ENCODE peak calls at places on chromosomes 11 and 22, in five cellular contexts. F is adrenal gland, X is dorsolateral prefrontal cortex, E is cardiac muscle cell, G is neural progenitor cell. K is an unnamed sample.

GRCh38 chr11:72023335-72023734 is 24.6 kb downstream of the IL18BP start:
- DNase-seq in F (no peak), X (no peak), E (no peak), G (no peak), K (no peak)

GRCh38 chr11:119099707-119100106 is 1.9 kb downstream of the DPAGT1 start:
- DNase-seq in F (no peak), X (no peak), E (no peak), G (no peak), K (no peak)

GRCh38 chr22:20988573-20989322 is 6.7 kb downstream of the LZTR1 start:
- DNase-seq in F (no peak), X (no peak), E (no peak), G (no peak), K (no peak)

GRCh38 chr22:22196018-22196533 is 48.5 kb upstream of the VPREB1 start:
- DNase-seq in F (no peak), X (no peak), E (no peak), G (no peak), K (no peak)

GRCh38 chr11:128687321-128687720 is 6.6 kb upstream of the FLI1 start:
- DNase-seq in F (peak), X (no peak), E (no peak), G (peak), K (no peak)

GRCh38 chr11:65353900-65354264 is 669 bp upstream of the TIGD3 start:
- DNase-seq in F (no peak), X (peak), E (no peak), G (no peak), K (no peak)

GRCh38 chr11:10476342-10476741 is 21.3 kb downstream of the AMPD3 start:
- DNase-seq in F (no peak), X (no peak), E (no peak), G (no peak), K (no peak)

GRCh38 chr11:50075856-50076255 is 43.2 kb downstream of the OR4C45 start:
- DNase-seq in F (no peak), X (no peak), E (no peak), G (no peak), K (no peak)

GRCh38 chr11:47587039-47587675 is 679 bp downstream of the FAM180B start:
- DNase-seq in F (peak), X (no peak), E (no peak), G (no peak), K (no peak)

GRCh38 chr11:134260503-134260902 is 7.1 kb downstream of the ACAD8 start:
- DNase-seq in F (no peak), X (no peak), E (no peak), G (no peak), K (no peak)

GRCh38 chr22:44363214-44363979 is 50.6 kb upstream of the SHISAL1 start:
- DNase-seq in F (peak), X (no peak), E (no peak), G (no peak), K (peak)

GRCh38 chr11:35166369-35167360 is 27.7 kb downstream of the CD44 start:
- DNase-seq in F (no peak), X (peak), E (no peak), G (no peak), K (no peak)

GRCh38 chr11:1830500-1831223 is 4.1 kb upstream of the SYT8 start:
- DNase-seq in F (no peak), X (no peak), E (no peak), G (no peak), K (no peak)

GRCh38 chr22:35601743-35602633 is 15.1 kb downstream of the MB start:
- DNase-seq in F (peak), X (no peak), E (no peak), G (no peak), K (no peak)

GRCh38 chr11:12724301-12725046 is 50.3 kb downstream of the TEAD1 start:
- DNase-seq in F (peak), X (no peak), E (no peak), G (peak), K (peak)

GRCh38 chr22:30104501-30105156 is 24.4 kb downstream of the HORMAD2 start:
- DNase-seq in F (no peak), X (no peak), E (no peak), G (no peak), K (no peak)

GRCh38 chr11:109697140-109697843 is 275.3 kb downstream of the C11orf87 start:
- DNase-seq in F (peak), X (no peak), E (peak), G (peak), K (peak)

GRCh38 chr11:65773784-65774411 is 6.9 kb downstream of the AP5B1 start:
- DNase-seq in F (no peak), X (no peak), E (no peak), G (no peak), K (no peak)

GRCh38 chr11:34261095-34261494 is 96.7 kb downstream of the ABTB2 start:
- DNase-seq in F (no peak), X (no peak), E (no peak), G (no peak), K (no peak)

GRCh38 chr22:38829485-38829884 is 14.3 kb downstream of the NPTXR start:
- DNase-seq in F (no peak), X (no peak), E (no peak), G (no peak), K (no peak)

GRCh38 chr11:88035271-88035670 is 140.0 kb downstream of the RAB38 start:
- DNase-seq in F (no peak), X (no peak), E (no peak), G (no peak), K (no peak)

GRCh38 chr11:57751676-57752253 is at the start of gene BTBD18:
- DNase-seq in F (peak), X (no peak), E (peak), G (peak), K (peak)

GRCh38 chr11:68870470-68870869 is 28.8 kb upstream of the CPT1A start:
- DNase-seq in F (no peak), X (no peak), E (peak), G (no peak), K (no peak)

GRCh38 chr11:131683666-131684065 is 313.3 kb downstream of the NTM start:
- DNase-seq in F (no peak), X (no peak), E (no peak), G (no peak), K (no peak)

GRCh38 chr11:83816572-83817187 is 530.5 kb upstream of the CCDC90B start:
- DNase-seq in F (no peak), X (no peak), E (peak), G (peak), K (no peak)

GRCh38 chr11:119445356-119445755 is 22.4 kb upstream of the THY1 start:
- DNase-seq in F (no peak), X (no peak), E (no peak), G (no peak), K (no peak)

GRCh38 chr22:21691773-21692172 is 26.0 kb downstream of the PPIL2 start:
- DNase-seq in F (no peak), X (no peak), E (no peak), G (no peak), K (no peak)

GRCh38 chr11:19919050-19919561 is 206.5 kb downstream of the NAV2 start:
- DNase-seq in F (peak), X (no peak), E (no peak), G (no peak), K (no peak)

GRCh38 chr11:86040919-86041318 is 28.0 kb downstream of the PICALM start:
- DNase-seq in F (no peak), X (no peak), E (no peak), G (no peak), K (no peak)

GRCh38 chr11:84522331-84522730 is 1104.8 kb downstream of the DLG2 start:
- DNase-seq in F (peak), X (no peak), E (no peak), G (no peak), K (no peak)

GRCh38 chr11:77202941-77203900 is 75.2 kb downstream of the MYO7A start:
- DNase-seq in F (no peak), X (no peak), E (no peak), G (no peak), K (no peak)

GRCh38 chr22:49091917-49092545 is 735.6 kb downstream of the BRD1 start:
- DNase-seq in F (no peak), X (no peak), E (no peak), G (no peak), K (no peak)

GRCh38 chr11:116733386-116733755 is 39.4 kb downstream of the BUD13 start:
- DNase-seq in F (no peak), X (no peak), E (no peak), G (no peak), K (no peak)

GRCh38 chr11:94310191-94310875 is 6.0 kb downstream of the IZUMO1R start:
- DNase-seq in F (no peak), X (no peak), E (no peak), G (no peak), K (no peak)

GRCh38 chr11:120017582-120017981 is 120.3 kb downstream of the TRIM29 start:
- DNase-seq in F (no peak), X (no peak), E (no peak), G (no peak), K (no peak)

GRCh38 chr22:34019190-34019845 is 99.0 kb upstream of the LARGE1 start:
- DNase-seq in F (no peak), X (no peak), E (no peak), G (no peak), K (no peak)

GRCh38 chr11:126485021-126485781 is 129.7 kb downstream of the ST3GAL4 start:
- DNase-seq in F (no peak), X (no peak), E (no peak), G (no peak), K (no peak)

GRCh38 chr22:40855104-40855959 is 1.1 kb downstream of the ST13 start:
- DNase-seq in F (peak), X (no peak), E (no peak), G (peak), K (no peak)

GRCh38 chr22:32917577-32918375 is 116.3 kb downstream of the TIMP3 start:
- DNase-seq in F (no peak), X (no peak), E (peak), G (peak), K (peak)

DNA sequence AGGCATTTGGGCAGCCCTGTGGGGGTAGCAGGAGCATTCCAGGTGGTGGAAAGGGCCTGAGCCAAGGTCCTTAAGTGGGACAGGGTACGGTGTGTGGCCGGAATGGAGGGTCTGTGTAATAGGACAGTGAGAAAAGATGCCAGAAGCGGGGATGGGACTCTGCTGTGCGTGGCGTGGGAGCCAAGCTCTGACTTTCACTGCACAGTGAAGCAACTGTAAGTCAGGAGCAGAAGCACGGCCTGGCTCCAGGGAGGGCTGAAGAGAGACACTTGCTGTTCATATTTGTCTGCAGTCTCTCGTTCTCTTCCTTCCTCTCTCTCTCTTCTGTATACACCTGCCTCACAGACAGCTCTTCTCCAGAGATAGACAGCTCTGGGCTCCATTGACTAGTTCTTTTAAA is 1.9 kb downstream of the IL17RA start:
- DNase-seq in F (no peak), X (no peak), E (no peak), G (no peak), K (no peak)
- H3K4me3 ChIP-seq in F (peak), X (no peak), E (no peak), G (no peak), K (no peak)

DNA sequence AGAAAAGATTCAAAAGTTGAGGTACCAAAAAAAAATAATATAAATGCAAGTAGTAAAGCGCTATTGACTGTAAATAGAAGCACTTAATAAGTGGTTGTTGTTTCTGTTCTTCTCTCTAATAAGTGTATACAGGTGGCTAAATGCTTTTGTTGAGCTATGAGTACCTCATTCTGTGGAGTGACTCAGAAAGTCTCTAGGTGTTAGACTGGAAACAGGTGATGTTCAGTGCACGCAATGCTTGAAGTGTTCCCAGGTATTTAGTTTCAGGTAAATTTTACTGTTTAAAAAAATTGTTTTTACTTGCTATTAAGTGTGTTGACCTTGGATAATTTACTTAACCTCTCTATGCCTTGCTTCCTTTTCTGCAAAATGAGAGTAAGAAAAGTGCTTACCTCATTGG is 24.2 kb downstream of the POU2AF3 start:
- DNase-seq in F (no peak), X (no peak), E (no peak), G (no peak), K (no peak)
- H3K4me3 ChIP-seq in F (no peak), X (no peak), E (no peak), G (no peak), K (no peak)

GRCh38 chr11:6258571-6258998 is 1.1 kb upstream of the CCKBR start:
- DNase-seq in F (no peak), X (no peak), E (peak), G (peak), K (no peak)
- H3K4me3 ChIP-seq in F (peak), X (peak), E (peak), G (peak), K (no peak)

DNA sequence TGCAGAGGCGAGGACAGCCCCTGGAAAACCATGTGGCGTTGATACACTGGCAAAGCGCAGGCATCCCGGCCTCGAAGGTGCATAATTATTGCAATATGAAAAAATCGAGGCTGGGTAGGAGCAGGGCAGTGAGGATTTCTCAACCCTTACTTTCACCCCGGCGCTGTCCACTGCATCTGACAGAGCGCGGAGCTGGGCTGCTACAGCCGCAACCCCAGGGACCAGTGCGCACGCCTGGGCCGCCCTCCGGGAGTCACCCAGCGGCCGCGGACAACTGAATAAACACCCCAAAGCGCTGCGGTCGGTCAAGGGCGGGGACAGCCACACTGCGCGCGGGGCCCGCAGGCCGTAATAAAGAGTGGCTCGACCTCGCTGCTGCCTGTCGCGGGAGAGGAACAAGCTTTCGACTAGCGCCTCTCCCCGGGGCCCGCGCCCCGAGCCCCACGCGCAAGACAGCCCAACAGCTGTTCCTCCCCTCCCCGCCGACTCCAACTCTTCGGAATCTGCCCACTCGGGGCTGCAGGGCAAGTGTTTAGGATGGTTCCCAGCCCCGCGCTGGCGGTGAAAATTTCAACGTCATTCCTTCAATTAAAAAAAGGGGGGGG is 3.6 kb upstream of the WT1 start:
- DNase-seq in F (no peak), X (no peak), E (peak), G (peak), K (no peak)
- H3K4me3 ChIP-seq in F (no peak), X (no peak), E (peak), G (no peak), K (no peak)

GRCh38 chr11:30510750-30511149 is 75.4 kb downstream of the MPPED2 start:
- DNase-seq in F (no peak), X (no peak), E (no peak), G (no peak), K (no peak)
- H3K4me3 ChIP-seq in F (no peak), X (no peak), E (no peak), G (no peak), K (no peak)

DNA sequence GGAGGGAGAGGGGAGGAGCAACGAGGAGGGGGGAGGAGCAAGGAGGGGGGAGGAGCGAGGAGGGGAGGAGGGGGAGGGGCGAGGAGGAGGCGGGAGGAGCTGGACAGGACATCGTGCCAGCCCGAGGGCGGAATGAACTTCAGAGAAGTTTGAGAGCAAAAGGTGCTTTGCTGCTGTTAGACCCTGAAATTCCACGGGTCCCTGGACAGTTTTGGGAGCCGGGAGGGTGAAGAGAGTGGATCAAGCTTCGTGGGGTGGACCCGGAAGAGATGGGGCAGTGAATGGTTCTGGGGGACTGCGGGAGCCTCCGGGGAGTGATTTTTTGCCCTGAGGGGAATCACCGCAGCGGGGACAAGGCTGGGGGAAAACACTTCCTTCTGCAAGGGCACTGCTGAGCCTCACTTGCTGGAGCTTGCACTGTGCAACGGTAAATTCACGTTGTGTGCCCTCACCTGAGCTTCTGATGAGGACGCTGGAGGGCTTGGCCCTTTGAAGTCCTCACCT is 10.7 kb upstream of the NLRP6 start:
- DNase-seq in F (peak), X (no peak), E (no peak), G (no peak), K (no peak)
- H3K4me3 ChIP-seq in F (peak), X (no peak), E (no peak), G (no peak), K (no peak)

GRCh38 chr11:67409261-67409666 is 5.4 kb downstream of the TBC1D10C start:
- DNase-seq in F (no peak), X (no peak), E (no peak), G (no peak), K (no peak)
- H3K4me3 ChIP-seq in F (no peak), X (no peak), E (no peak), G (no peak), K (no peak)

DNA sequence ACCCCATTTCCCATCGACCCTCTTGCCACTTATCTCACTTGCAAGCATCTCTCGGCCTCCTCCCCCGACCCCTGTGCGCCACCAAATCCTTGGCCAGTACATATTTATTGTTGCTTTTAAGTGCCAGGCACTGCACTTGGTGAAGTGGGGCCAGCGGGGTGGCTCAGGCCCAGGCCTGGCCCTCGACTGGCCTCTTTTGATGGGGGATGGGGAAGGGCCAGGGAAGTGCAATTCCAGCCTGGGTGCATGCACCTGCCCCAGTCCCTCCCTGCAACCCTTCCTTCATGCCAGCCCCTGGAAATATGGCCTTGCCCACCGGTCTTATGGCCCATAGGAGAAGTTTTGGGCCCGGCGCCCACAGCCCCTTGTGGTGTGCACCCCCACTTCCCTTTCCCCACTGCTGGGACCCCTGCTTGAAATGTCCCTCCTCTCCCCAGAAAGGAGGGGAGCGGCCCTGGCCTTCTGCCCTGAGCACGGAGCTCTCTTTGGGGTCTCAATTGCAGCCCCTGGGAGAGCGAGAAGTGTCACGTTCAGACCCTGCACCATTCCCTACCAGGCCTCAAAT is 791 bp downstream of the SUSD2 start:
- DNase-seq in F (no peak), X (no peak), E (no peak), G (no peak), K (no peak)
- H3K4me3 ChIP-seq in F (peak), X (no peak), E (no peak), G (no peak), K (no peak)